ENCODE peak calls at places on chromosomes 12 and 14, in six cellular contexts. E is PC-3, O is hepatocyte, C is HCT116, J is OCI-LY7, G is neural progenitor cell. D is an unnamed sample.

GRCh38 chr14:106875503-106875902 is 1349.1 kb downstream of the TMEM121 start:
- DNase-seq in E (no peak), C (no peak), G (no peak), O (no peak), J (peak; percentile 86), D (no peak)

GRCh38 chr12:114684870-114685273 is 897 bp upstream of the TBX3 start:
- DNase-seq in C (no peak), E (no peak), G (no peak), O (no peak), J (no peak), D (no peak)

GRCh38 chr14:71166434-71166833 is 259.2 kb downstream of the PCNX1 start:
- DNase-seq in E (peak; percentile 79), G (peak; percentile 57), C (peak; percentile 8), O (peak; percentile 65), J (peak; percentile 42), D (peak; percentile 87)

GRCh38 chr14:91835920-91836843 is 31.2 kb downstream of the TC2N start:
- DNase-seq in J (peak; percentile 8), O (peak; percentile 96), E (peak; percentile 67), G (peak; percentile 89), C (peak; percentile 56), D (peak; percentile 20)

GRCh38 chr12:16307843-16308475 is 30.5 kb upstream of the SLC15A5 start:
- DNase-seq in J (no peak), E (no peak), G (no peak), C (no peak), O (no peak), D (no peak)

GRCh38 chr14:56892959-56893358 is 82.7 kb upstream of the OTX2 start:
- DNase-seq in O (no peak), C (no peak), E (no peak), G (no peak), J (no peak), D (no peak)

GRCh38 chr12:24499151-24500146 is 449.5 kb downstream of the BCAT1 start:
- DNase-seq in G (no peak), E (no peak), C (no peak), O (peak; percentile 9), J (no peak), D (peak; percentile 17)

GRCh38 chr12:52007158-52007921 is 594 bp downstream of the TAMALIN start:
- DNase-seq in J (no peak), C (no peak), E (no peak), G (peak; percentile 47), O (no peak), D (peak; percentile 42)

GRCh38 chr14:31388687-31389413 is 31.5 kb downstream of the HEATR5A start:
- DNase-seq in E (no peak), C (no peak), O (peak; percentile 6), J (no peak), G (no peak), D (peak; percentile 75)

GRCh38 chr14:50060871-50061663 is 55.3 kb downstream of the VCPKMT start:
- DNase-seq in G (no peak), C (no peak), E (peak; percentile 88), J (peak; percentile 41), O (peak; percentile 81), D (peak; percentile 94)

GRCh38 chr12:128754275-128754674 is 69.5 kb downstream of the SLC15A4 start:
- DNase-seq in C (no peak), O (no peak), G (no peak), J (no peak), E (no peak), D (peak; percentile 17)

GRCh38 chr12:95989504-95990123 is 6.5 kb downstream of the HAL start:
- DNase-seq in J (no peak), G (no peak), O (no peak), C (no peak), E (no peak), D (no peak)

GRCh38 chr14:92501891-92502351 is 11.7 kb upstream of the RIN3 start:
- DNase-seq in J (no peak), O (no peak), G (no peak), C (no peak), E (peak; percentile 64), D (peak; percentile 87)

GRCh38 chr12:99455350-99456037 is 192.1 kb upstream of the GARIN6 start:
- DNase-seq in E (peak; percentile 88), J (no peak), C (peak; percentile 35), O (no peak), G (no peak), D (peak; percentile 88)

GRCh38 chr12:63124778-63125177 is 26.2 kb downstream of the AVPR1A start:
- DNase-seq in J (no peak), G (no peak), E (no peak), C (no peak), O (no peak), D (peak; percentile 47)

GRCh38 chr12:87779016-87779415 is 250.2 kb downstream of the C12orf50 start:
- DNase-seq in E (no peak), C (no peak), O (no peak), J (no peak), G (no peak), D (no peak)

GRCh38 chr12:75662501-75663159 is 151.2 kb upstream of the KRR1 start:
- DNase-seq in C (no peak), O (no peak), J (no peak), G (no peak), E (no peak), D (no peak)

GRCh38 chr12:12964255-12964654 is 12.3 kb upstream of the GPRC5D start:
- DNase-seq in G (no peak), E (no peak), O (no peak), C (no peak), J (no peak), D (no peak)

GRCh38 chr12:100564905-100565467 is 8.5 kb upstream of the GAS2L3 start:
- DNase-seq in G (no peak), O (no peak), C (no peak), J (no peak), E (no peak), D (no peak)

GRCh38 chr12:69639400-69640016 is 28.8 kb upstream of the LRRC10 start:
- DNase-seq in J (peak; percentile 71), E (peak; percentile 82), C (peak; percentile 61), G (peak; percentile 81), O (peak; percentile 85), D (peak; percentile 81)

GRCh38 chr12:7376196-7376595 is 67.8 kb downstream of the CD163L1 start:
- DNase-seq in J (no peak), E (peak; percentile 17), C (no peak), O (no peak), G (no peak), D (peak; percentile 61)

GRCh38 chr12:95182868-95183415 is 34.3 kb downstream of the FGD6 start:
- DNase-seq in J (no peak), E (peak; percentile 72), O (no peak), G (no peak), C (peak; percentile 92), D (peak; percentile 86)

GRCh38 chr12:53777936-53778644 is 26.3 kb upstream of the CISTR start:
- DNase-seq in J (no peak), G (no peak), E (no peak), O (no peak), C (no peak), D (peak; percentile 27)

GRCh38 chr12:53499261-53500118 is at the start of gene MAP3K12:
- DNase-seq in O (peak; percentile 76), G (peak; percentile 89), E (peak; percentile 42), J (peak; percentile 76), C (no peak), D (peak; percentile 85)

GRCh38 chr12:104566244-104566993 is 109.7 kb downstream of the CHST11 start:
- DNase-seq in E (no peak), G (no peak), J (no peak), C (no peak), O (no peak), D (peak; percentile 20)

GRCh38 chr14:77186911-77187648 is 5.5 kb downstream of the TMEM63C start:
- DNase-seq in C (peak; percentile 27), O (peak; percentile 60), J (no peak), E (peak; percentile 65), G (peak; percentile 64), D (peak; percentile 54)

GRCh38 chr12:82425241-82425640 is 66.9 kb downstream of the METTL25 start:
- DNase-seq in G (no peak), O (no peak), J (no peak), E (peak; percentile 12), C (no peak), D (peak; percentile 60)

GRCh38 chr12:1529228-1529861 is 65.0 kb downstream of the FBXL14 start:
- DNase-seq in C (no peak), E (no peak), J (no peak), G (no peak), O (no peak), D (peak; percentile 50)

GRCh38 chr12:1528791-1529190 is 65.6 kb downstream of the FBXL14 start:
- DNase-seq in O (no peak), C (no peak), G (no peak), E (no peak), J (no peak), D (no peak)

GRCh38 chr12:1525858-1526257 is 68.5 kb downstream of the FBXL14 start:
- DNase-seq in C (no peak), G (no peak), E (no peak), O (no peak), J (peak; percentile 60), D (no peak)

GRCh38 chr12:1529862-1530591 is 64.4 kb downstream of the FBXL14 start:
- DNase-seq in E (no peak), C (no peak), J (peak; percentile 44), G (peak; percentile 67), O (peak; percentile 44), D (peak; percentile 72)

GRCh38 chr12:1527789-1528188 is 66.6 kb downstream of the FBXL14 start:
- DNase-seq in J (no peak), E (peak; percentile 66), G (no peak), C (no peak), O (no peak), D (peak; percentile 98)
- TF ChIP-seq EZH2phosphoT487 in J (no peak), E (no peak), G (no peak), C (no peak), O (no peak), D (no peak)

GRCh38 chr14:23160924-23161522 is 22.4 kb downstream of the SLC7A8 start:
- DNase-seq in E (peak; percentile 62), G (peak; percentile 65), J (no peak), C (no peak), O (peak; percentile 84), D (peak; percentile 93)
- H3K36me3 ChIP-seq in E (no peaks in the 10 kb centered on the region), G (peaks cover 4% of the 10 kb centered on the region), J (no peaks in the 10 kb centered on the region), C (no peaks in the 10 kb centered on the region), O (no peaks in the 10 kb centered on the region), D (no peaks in the 10 kb centered on the region)

GRCh38 chr14:99028041-99028440 is 244.0 kb downstream of the BCL11B start:
- DNase-seq in J (no peak), O (no peak), G (no peak), E (no peak), C (no peak), D (no peak)

GRCh38 chr14:99025418-99025817 is 246.6 kb downstream of the BCL11B start:
- DNase-seq in C (no peak), E (no peak), J (no peak), G (no peak), O (no peak), D (no peak)

GRCh38 chr14:99024926-99025325 is 247.1 kb downstream of the BCL11B start:
- DNase-seq in J (no peak), O (no peak), E (no peak), G (no peak), C (no peak), D (no peak)

GRCh38 chr14:99026471-99026870 is 245.5 kb downstream of the BCL11B start:
- DNase-seq in J (peak; percentile 68), G (no peak), C (peak; percentile 94), O (no peak), E (peak; percentile 9), D (no peak)

GRCh38 chr14:99023371-99023770 is 248.6 kb downstream of the BCL11B start:
- DNase-seq in G (no peak), J (no peak), E (no peak), C (no peak), O (no peak), D (no peak)
- H3K9me3 ChIP-seq in G (no peaks in the 10 kb centered on the region), J (peaks cover 11% of the 10 kb centered on the region), E (no peaks in the 10 kb centered on the region), C (no peaks in the 10 kb centered on the region), O (no peaks in the 10 kb centered on the region), D (no peaks in the 10 kb centered on the region)

GRCh38 chr12:57861967-57862366 is 15.4 kb upstream of the CTDSP2 start:
- DNase-seq in E (no peak), C (no peak), O (no peak), G (no peak), J (no peak), D (no peak)
- TF ChIP-seq EZH2phosphoT487 in E (no peak), C (no peak), O (no peak), G (no peak), J (no peak), D (no peak)